ENCODE peak calls at places on chromosomes 3 and 15, in ten cellular contexts. N is PC-9, Z is cardiac muscle cell, E is HCT116, Q is thyroid gland, W is body of pancreas, A is sigmoid colon, C is hepatocyte, Y is adipocyte, R is lung. I is an unnamed sample.

GRCh38 chr3:52195823-52196331 is 2.1 kb upstream of the ALAS1 start:
- DNase-seq in N (no peak), Z (peak; percentile 89), E (no peak), Q (no peak), W (no peak), A (no peak), C (no peak), Y (peak; percentile 79), R (peak; percentile 66), I (no peak)

GRCh38 chr15:52733696-52734255 is 54.6 kb upstream of the ATOSA start:
- DNase-seq in N (no peak), Z (no peak), E (no peak), Q (peak; percentile 75), W (no peak), A (no peak), C (no peak), Y (peak; percentile 11), R (no peak), I (no peak)

GRCh38 chr3:133573054-133573628 is 345 bp upstream of the CDV3 start:
- DNase-seq in N (peak; percentile 100), Z (peak; percentile 100), E (peak; percentile 100), Q (peak; percentile 100), W (peak; percentile 100), A (peak; percentile 100), C (peak; percentile 100), Y (peak; percentile 100), R (peak; percentile 100), I (peak; percentile 100)

GRCh38 chr3:45524605-45525004 is 69.9 kb upstream of the LIMD1 start:
- DNase-seq in N (no peak), Z (no peak), E (no peak), Q (no peak), W (no peak), A (no peak), C (no peak), Y (no peak), R (no peak), I (no peak)

GRCh38 chr3:41726891-41727290 is 235.0 kb downstream of the ULK4 start:
- DNase-seq in N (no peak), Z (peak; percentile 41), E (no peak), Q (no peak), W (no peak), A (no peak), C (no peak), Y (no peak), R (no peak), I (no peak)

GRCh38 chr15:90013503-90013937 is 12.4 kb downstream of the ZNF710 start:
- DNase-seq in N (no peak), Z (no peak), E (no peak), Q (no peak), W (no peak), A (no peak), C (no peak), Y (no peak), R (no peak), I (no peak)

GRCh38 chr3:136984837-136985236 is 27.1 kb downstream of the IL20RB start:
- DNase-seq in N (peak; percentile 21), Z (peak; percentile 79), E (no peak), Q (no peak), W (no peak), A (no peak), C (peak; percentile 63), Y (peak; percentile 38), R (no peak), I (no peak)

GRCh38 chr15:74272812-74273211 is 36.7 kb downstream of the CCDC33 start:
- DNase-seq in N (no peak), Z (no peak), E (no peak), Q (no peak), W (no peak), A (no peak), C (no peak), Y (no peak), R (no peak), I (no peak)

GRCh38 chr15:48800245-48800644 is 10.6 kb downstream of the CEP152 start:
- DNase-seq in N (no peak), Z (no peak), E (no peak), Q (no peak), W (no peak), A (no peak), C (no peak), Y (no peak), R (no peak), I (no peak)

DNA sequence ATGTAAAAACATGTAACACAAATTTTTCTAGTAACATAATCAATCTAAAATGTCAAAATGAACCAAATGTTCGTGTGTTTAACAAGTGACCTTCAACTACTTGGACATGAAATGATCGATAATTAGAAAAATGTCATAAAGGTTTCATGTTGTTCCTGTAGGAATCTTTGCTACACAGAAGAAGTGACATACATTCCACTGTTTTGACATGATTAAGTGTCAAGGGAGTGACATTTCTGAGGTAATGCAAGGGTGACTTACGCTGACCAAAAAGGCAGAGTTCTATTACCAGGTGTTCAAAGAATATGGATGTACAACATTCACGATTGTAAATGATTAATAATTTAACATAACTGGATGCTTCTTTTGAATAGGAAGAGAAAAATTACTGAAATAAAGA is 131.1 kb upstream of the ROBO1 start:
- DNase-seq in N (no peak), Z (no peak), E (no peak), Q (no peak), W (no peak), A (no peak), C (no peak), Y (no peak), R (no peak), I (no peak)
- H3K36me3 ChIP-seq in N (no peaks in the 10 kb centered on the region), Z (no peaks in the 10 kb centered on the region), E (no peaks in the 10 kb centered on the region), Q (no peaks in the 10 kb centered on the region), W (no peaks in the 10 kb centered on the region), A (no peaks in the 10 kb centered on the region), C (no peaks in the 10 kb centered on the region), Y (no peaks in the 10 kb centered on the region), R (no peaks in the 10 kb centered on the region), I (no peaks in the 10 kb centered on the region)

GRCh38 chr3:116188231-116188785 is 257.0 kb downstream of the LSAMP start:
- DNase-seq in N (no peak), Z (no peak), E (no peak), Q (no peak), W (no peak), A (no peak), C (no peak), Y (no peak), R (no peak), I (no peak)

GRCh38 chr3:116192464-116192863 is 252.8 kb downstream of the LSAMP start:
- DNase-seq in N (no peak), Z (no peak), E (no peak), Q (no peak), W (no peak), A (no peak), C (no peak), Y (no peak), R (no peak), I (no peak)

GRCh38 chr3:116186128-116186527 is 259.2 kb downstream of the LSAMP start:
- DNase-seq in N (no peak), Z (no peak), E (no peak), Q (no peak), W (no peak), A (no peak), C (no peak), Y (no peak), R (no peak), I (no peak)

DNA sequence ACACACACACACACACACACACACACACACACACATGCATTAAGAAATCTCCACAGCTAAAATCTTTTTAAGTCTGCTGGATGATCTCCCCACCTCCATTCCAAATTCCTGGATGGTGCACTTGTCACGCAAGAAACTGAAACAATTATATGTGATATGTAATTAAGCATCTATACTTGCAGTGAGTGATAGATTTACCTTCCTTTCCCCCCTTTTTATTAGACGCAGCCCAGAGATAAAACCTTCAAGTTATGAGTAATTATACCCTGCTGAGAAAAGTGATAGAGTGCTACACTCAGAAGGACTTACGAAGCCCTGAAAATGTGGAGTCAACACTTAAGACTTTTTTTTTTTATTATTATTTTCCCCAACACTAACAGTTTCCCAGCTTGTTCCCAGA is 255.2 kb downstream of the LSAMP start:
- DNase-seq in N (no peak), Z (no peak), E (no peak), Q (no peak), W (no peak), A (no peak), C (no peak), Y (no peak), R (no peak), I (no peak)
- H3K36me3 ChIP-seq in N (no peaks in the 10 kb centered on the region), Z (no peaks in the 10 kb centered on the region), E (no peaks in the 10 kb centered on the region), Q (no peaks in the 10 kb centered on the region), W (no peaks in the 10 kb centered on the region), A (no peaks in the 10 kb centered on the region), C (no peaks in the 10 kb centered on the region), Y (no peaks in the 10 kb centered on the region), R (no peaks in the 10 kb centered on the region), I (no peaks in the 10 kb centered on the region)

DNA sequence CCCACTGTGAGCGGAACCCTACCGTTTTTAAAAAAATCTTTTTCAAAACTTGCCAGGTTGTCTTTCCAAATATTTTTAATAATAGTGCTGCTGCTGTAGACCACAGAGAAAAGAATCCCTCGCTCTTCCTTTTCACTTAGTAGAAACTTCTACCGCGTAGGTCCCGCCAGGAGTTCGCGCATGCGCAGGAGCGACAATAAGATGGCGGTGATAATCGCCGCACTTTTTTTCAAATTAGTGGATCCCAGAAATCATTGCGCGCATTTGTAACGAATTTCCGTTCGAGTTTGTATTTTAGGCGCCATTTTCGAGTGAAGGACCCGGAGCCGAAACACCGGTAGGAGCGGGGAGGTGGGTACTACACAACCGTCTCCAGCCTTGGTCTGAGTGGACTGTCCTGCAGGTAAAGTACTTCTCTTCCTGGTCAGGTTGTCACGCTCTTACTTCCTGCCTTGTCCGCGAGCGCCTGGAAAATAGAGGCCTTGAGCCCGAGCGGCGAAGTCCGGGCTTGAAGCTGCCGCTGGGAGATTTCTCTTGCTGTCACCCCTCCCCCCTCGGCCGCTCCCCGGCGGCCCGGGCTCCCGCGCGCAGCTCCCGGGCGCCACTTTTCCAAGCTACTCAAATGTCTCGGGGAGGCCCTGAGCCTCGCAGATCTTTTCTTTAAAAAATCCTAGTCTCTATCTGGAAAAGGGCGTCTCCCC is at the start of gene SMC4:
- DNase-seq in N (peak; percentile 87), Z (peak; percentile 95), E (peak; percentile 87), Q (peak; percentile 81), W (peak; percentile 83), A (peak; percentile 91), C (peak; percentile 95), Y (peak; percentile 98), R (peak; percentile 88), I (no peak)
- H3K36me3 ChIP-seq in N (peaks cover 5% of the 10 kb centered on the region), Z (no peaks in the 10 kb centered on the region), E (peaks cover 31% of the 10 kb centered on the region), Q (no peaks in the 10 kb centered on the region), W (no peaks in the 10 kb centered on the region), A (no peaks in the 10 kb centered on the region), C (no peaks in the 10 kb centered on the region), Y (no peaks in the 10 kb centered on the region), R (no peaks in the 10 kb centered on the region), I (no peaks in the 10 kb centered on the region)

DNA sequence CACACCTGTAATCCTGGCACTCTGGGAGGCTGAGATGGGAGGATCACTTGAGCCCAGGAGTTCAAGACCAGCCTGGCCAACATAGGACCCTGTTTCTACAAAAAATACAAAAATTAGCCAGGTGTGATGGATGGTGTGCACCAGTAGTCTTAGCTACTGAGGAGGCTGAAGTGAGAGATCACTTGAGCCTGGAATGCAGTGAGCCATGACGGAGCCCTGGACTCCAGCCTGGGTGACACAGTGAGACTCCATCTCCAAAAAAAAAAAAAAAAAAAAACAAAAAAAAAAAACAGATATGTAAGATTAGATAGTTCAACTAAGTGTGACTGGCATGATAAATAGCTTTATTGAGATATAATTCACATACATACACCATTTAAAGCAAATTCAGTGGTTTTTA is 9.7 kb downstream of the RBSN start:
- DNase-seq in N (no peak), Z (no peak), E (no peak), Q (peak; percentile 63), W (no peak), A (no peak), C (no peak), Y (no peak), R (no peak), I (no peak)
- H3K36me3 ChIP-seq in N (peaks cover 16% of the 10 kb centered on the region), Z (peaks cover 50% of the 10 kb centered on the region), E (peaks cover 19% of the 10 kb centered on the region), Q (peaks cover 36% of the 10 kb centered on the region), W (peaks cover 26% of the 10 kb centered on the region), A (peaks cover 52% of the 10 kb centered on the region), C (no peaks in the 10 kb centered on the region), Y (peaks cover 56% of the 10 kb centered on the region), R (peaks cover 25% of the 10 kb centered on the region), I (peaks cover 96% of the 10 kb centered on the region)

GRCh38 chr15:31377030-31377429 is 50.4 kb downstream of the KLF13 start:
- DNase-seq in N (no peak), Z (no peak), E (no peak), Q (peak; percentile 89), W (peak; percentile 46), A (no peak), C (peak; percentile 41), Y (no peak), R (no peak), I (no peak)
- H3K36me3 ChIP-seq in N (no peaks in the 10 kb centered on the region), Z (no peaks in the 10 kb centered on the region), E (no peaks in the 10 kb centered on the region), Q (peaks cover 23% of the 10 kb centered on the region), W (peaks cover 10% of the 10 kb centered on the region), A (peaks cover 11% of the 10 kb centered on the region), C (no peaks in the 10 kb centered on the region), Y (peaks cover 68% of the 10 kb centered on the region), R (peaks cover 49% of the 10 kb centered on the region), I (peaks cover 6% of the 10 kb centered on the region)